ENCODE peak calls at places on chromosomes 7 and 10, in eight cellular contexts. L is OCI-LY7, H is MG63, F is T-helper 9 cell, E is iris pigment epithelial cell, N is NCI-H524, Y is fibroblast of lung, X is ureter. S is an unnamed sample.

GRCh38 chr7:155456772-155457543 is 971 bp upstream of the EN2 start:
- DNase-seq in L (no peak), H (peak), F (no peak), E (peak), N (peak), Y (peak), X (peak), S (peak)

GRCh38 chr7:140021603-140022002 is 41.1 kb downstream of the PARP12 start:
- DNase-seq in L (no peak), H (no peak), F (no peak), E (no peak), N (no peak), Y (no peak), X (no peak), S (no peak)

GRCh38 chr7:106793015-106793651 is 71.9 kb upstream of the PIK3CG start:
- DNase-seq in L (peak), H (no peak), F (peak), E (no peak), N (peak), Y (no peak), X (no peak), S (no peak)

GRCh38 chr10:101672536-101672935 is 22.4 kb downstream of the FBXW4 start:
- DNase-seq in L (no peak), H (no peak), F (no peak), E (no peak), N (no peak), Y (no peak), X (no peak), S (peak)

GRCh38 chr7:157520249-157520648 is 183.4 kb downstream of the DNAJB6 start:
- DNase-seq in L (peak), H (no peak), F (no peak), E (no peak), N (no peak), Y (no peak), X (no peak), S (peak)

GRCh38 chr7:964401-965231 is 10.1 kb upstream of the ADAP1 start:
- DNase-seq in L (peak), H (peak), F (no peak), E (no peak), N (no peak), Y (peak), X (no peak), S (peak)

GRCh38 chr10:71382757-71383156 is 14.0 kb upstream of the CDH23 start:
- DNase-seq in L (no peak), H (no peak), F (no peak), E (peak), N (no peak), Y (no peak), X (no peak), S (no peak)

GRCh38 chr10:132293416-132294195 is 14.1 kb downstream of the STK32C start:
- DNase-seq in L (no peak), H (no peak), F (no peak), E (no peak), N (no peak), Y (no peak), X (no peak), S (peak)

GRCh38 chr7:96297873-96298272 is 24.0 kb downstream of the SLC25A13 start:
- DNase-seq in L (no peak), H (no peak), F (no peak), E (no peak), N (no peak), Y (no peak), X (no peak), S (no peak)

GRCh38 chr10:109067051-109067450 is 856.3 kb downstream of the XPNPEP1 start:
- DNase-seq in L (no peak), H (no peak), F (no peak), E (no peak), N (no peak), Y (no peak), X (no peak), S (no peak)

GRCh38 chr7:58086871-58087535 is 637.0 kb downstream of the ZNF716 start:
- DNase-seq in L (no peak), H (no peak), F (no peak), E (no peak), N (no peak), Y (no peak), X (no peak), S (peak)

GRCh38 chr10:62045765-62046521 is 144.4 kb downstream of the ARID5B start:
- DNase-seq in L (peak), H (peak), F (no peak), E (peak), N (no peak), Y (peak), X (no peak), S (no peak)

GRCh38 chr7:12124028-12124427 is 87.1 kb upstream of the TMEM106B start:
- DNase-seq in L (no peak), H (no peak), F (no peak), E (no peak), N (no peak), Y (no peak), X (no peak), S (no peak)

GRCh38 chr7:77409005-77409738 is 7.0 kb downstream of the GSAP start:
- DNase-seq in L (no peak), H (no peak), F (no peak), E (peak), N (no peak), Y (peak), X (no peak), S (no peak)

GRCh38 chr7:70764004-70764691 is 367.8 kb upstream of the GALNT17 start:
- DNase-seq in L (peak), H (no peak), F (no peak), E (no peak), N (no peak), Y (no peak), X (no peak), S (no peak)

GRCh38 chr10:84264611-84265141 is 19.8 kb downstream of the RGR start:
- DNase-seq in L (peak), H (peak), F (peak), E (peak), N (peak), Y (peak), X (peak), S (peak)

GRCh38 chr10:104028146-104028545 is 57.5 kb downstream of the COL17A1 start:
- DNase-seq in L (peak), H (no peak), F (no peak), E (peak), N (peak), Y (peak), X (no peak), S (no peak)

GRCh38 chr10:29642996-29643395 is 8.2 kb upstream of the SVIL start:
- DNase-seq in L (no peak), H (no peak), F (no peak), E (peak), N (no peak), Y (peak), X (no peak), S (no peak)

GRCh38 chr7:136045181-136045580 is 68.0 kb upstream of the MTPN start:
- DNase-seq in L (no peak), H (no peak), F (no peak), E (no peak), N (no peak), Y (no peak), X (no peak), S (no peak)

GRCh38 chr10:31120392-31120791 is 88.7 kb upstream of the ZNF438 start:
- DNase-seq in L (no peak), H (no peak), F (no peak), E (peak), N (no peak), Y (no peak), X (no peak), S (no peak)

GRCh38 chr7:5422324-5423271 is 1.0 kb downstream of the TNRC18 start:
- DNase-seq in L (peak), H (peak), F (no peak), E (peak), N (peak), Y (peak), X (no peak), S (peak)

GRCh38 chr7:34060548-34060947 is 155.2 kb downstream of the BMPER start:
- DNase-seq in L (no peak), H (peak), F (no peak), E (peak), N (no peak), Y (peak), X (no peak), S (no peak)

GRCh38 chr10:103915794-103916193 is 2.2 kb downstream of the STN1 start:
- DNase-seq in L (no peak), H (no peak), F (no peak), E (peak), N (no peak), Y (peak), X (no peak), S (no peak)

GRCh38 chr7:114418117-114418516 is 3.5 kb downstream of the FOXP2 start:
- DNase-seq in L (no peak), H (no peak), F (no peak), E (no peak), N (no peak), Y (peak), X (no peak), S (no peak)

GRCh38 chr10:6642881-6643280 is 62.8 kb upstream of the PRKCQ start:
- DNase-seq in L (no peak), H (no peak), F (no peak), E (no peak), N (no peak), Y (no peak), X (no peak), S (no peak)

GRCh38 chr7:131557521-131558385 is 1.3 kb upstream of the PODXL start:
- DNase-seq in L (no peak), H (no peak), F (no peak), E (no peak), N (peak), Y (peak), X (no peak), S (no peak)

GRCh38 chr7:100589341-100589935 is 3.3 kb downstream of the FBXO24 start:
- DNase-seq in L (no peak), H (no peak), F (no peak), E (no peak), N (no peak), Y (no peak), X (no peak), S (no peak)

GRCh38 chr7:149220534-149220933 is 18.9 kb upstream of the ZNF212 start:
- DNase-seq in L (no peak), H (no peak), F (no peak), E (peak), N (no peak), Y (peak), X (no peak), S (no peak)

GRCh38 chr7:33040803-33041516 is 21.6 kb downstream of the NT5C3A start:
- DNase-seq in L (peak), H (no peak), F (peak), E (peak), N (no peak), Y (no peak), X (peak), S (peak)

GRCh38 chr7:2525931-2526630 is 6.5 kb downstream of the LFNG start:
- DNase-seq in L (no peak), H (no peak), F (no peak), E (no peak), N (peak), Y (no peak), X (no peak), S (peak)

GRCh38 chr10:58952747-58953466 is 223.5 kb upstream of the PHYHIPL start:
- DNase-seq in L (peak), H (no peak), F (no peak), E (peak), N (peak), Y (peak), X (peak), S (no peak)

GRCh38 chr10:70478191-70479160 is at the start of gene PALD1:
- DNase-seq in L (peak), H (peak), F (peak), E (peak), N (peak), Y (peak), X (peak), S (peak)

GRCh38 chr7:30906520-30907240 is 5.0 kb upstream of the AQP1 start:
- DNase-seq in L (no peak), H (peak), F (no peak), E (peak), N (peak), Y (peak), X (no peak), S (peak)

GRCh38 chr10:36765777-36766176 is 359.6 kb upstream of the ANKRD30A start:
- DNase-seq in L (no peak), H (no peak), F (no peak), E (peak), N (no peak), Y (peak), X (no peak), S (no peak)

GRCh38 chr7:21984042-21984441 is 38.3 kb upstream of the CDCA7L start:
- DNase-seq in L (no peak), H (no peak), F (no peak), E (no peak), N (no peak), Y (no peak), X (no peak), S (no peak)

GRCh38 chr7:141960687-141961422 is 12.7 kb downstream of the TAS2R38 start:
- DNase-seq in L (peak), H (no peak), F (no peak), E (no peak), N (no peak), Y (no peak), X (no peak), S (no peak)

S was measured in left lung.